ENCODE peak calls at places on chromosomes 6 and 20, in seven cellular contexts. T, L, B, G, C, O and K are unnamed samples. For H3K4me1 and H3K27me3, the result is how much of the 10 kb centered on the place peaks cover.

GRCh38 chr6:140043762-140044378 is 669.4 kb upstream of the CITED2 start:
- DNase-seq in T (no peak), L (no peak), B (no peak), G (no peak), C (no peak), O (no peak), K (no peak)

GRCh38 chr6:141580988-141581387 is 551.7 kb upstream of the GJE1 start:
- DNase-seq in T (no peak), L (no peak), B (no peak), G (no peak), C (no peak), O (no peak), K (no peak)

GRCh38 chr6:167506443-167507231 is 181.8 kb downstream of the TTLL2 start:
- DNase-seq in T (no peak), L (no peak), B (no peak), G (no peak), C (no peak), O (no peak), K (no peak)

GRCh38 chr6:116975600-116975999 is 98.6 kb downstream of the RFX6 start:
- DNase-seq in T (no peak), L (peak), B (no peak), G (no peak), C (no peak), O (no peak), K (no peak)

GRCh38 chr6:133761706-133762105 is 127.2 kb upstream of the TCF21 start:
- DNase-seq in T (no peak), L (no peak), B (no peak), G (no peak), C (no peak), O (no peak), K (no peak)

GRCh38 chr6:24640166-24640565 is 5.8 kb downstream of the KIAA0319 start:
- DNase-seq in T (no peak), L (no peak), B (no peak), G (no peak), C (no peak), O (no peak), K (no peak)

GRCh38 chr20:54397292-54398155 is 77.9 kb upstream of the DOK5 start:
- DNase-seq in T (no peak), L (no peak), B (no peak), G (no peak), C (no peak), O (no peak), K (no peak)

GRCh38 chr6:83215131-83216047 is 22.2 kb downstream of the RWDD2A start:
- DNase-seq in T (no peak), L (peak), B (no peak), G (peak), C (no peak), O (peak), K (no peak)

GRCh38 chr20:47735412-47736400 is 49.6 kb downstream of the SULF2 start:
- DNase-seq in T (peak), L (peak), B (no peak), G (no peak), C (no peak), O (no peak), K (no peak)

GRCh38 chr20:39429716-39430115 is 467.6 kb downstream of the DHX35 start:
- DNase-seq in T (no peak), L (no peak), B (no peak), G (peak), C (no peak), O (no peak), K (no peak)

DNA sequence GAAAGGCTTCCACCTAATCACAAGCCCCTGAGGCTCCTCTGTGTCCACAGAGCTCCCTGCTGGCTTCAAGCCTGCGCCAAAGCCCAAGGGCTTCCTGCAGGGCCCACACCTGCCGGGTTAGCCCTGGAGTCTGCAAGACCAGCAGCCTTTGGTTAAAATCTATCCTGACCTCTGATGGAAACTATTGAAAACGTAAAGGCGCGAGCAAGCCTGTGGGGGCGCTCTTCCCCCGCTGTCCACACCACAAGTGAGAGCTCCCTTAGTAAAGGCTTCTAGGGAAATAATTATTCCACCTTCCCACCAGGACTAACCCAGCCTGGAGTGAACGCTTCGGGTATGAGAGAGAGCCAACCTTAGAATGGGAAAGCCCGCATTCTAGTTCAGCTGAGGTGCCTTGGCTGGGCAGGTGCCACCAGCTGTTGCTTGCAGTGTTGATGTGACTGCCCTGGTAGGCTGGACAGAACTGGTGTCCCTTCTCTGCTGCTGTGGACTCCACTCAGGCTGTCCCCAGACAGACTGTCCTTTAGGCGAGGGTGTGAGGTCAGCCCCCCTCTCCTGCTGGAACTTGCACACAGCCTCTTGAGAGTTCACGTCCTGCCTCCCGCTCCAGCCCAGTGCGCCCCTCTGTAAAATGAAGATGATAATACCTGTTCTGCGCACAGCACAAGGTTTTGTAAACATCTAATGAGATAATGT is 68.7 kb downstream of the SYTL3 start:
- DNase-seq in T (peak), L (no peak), B (no peak), G (peak), C (no peak), O (no peak), K (no peak)
- H3K4me1 ChIP-seq in T (under half), L (under half), B (under half), G (under half), C (half or more), O (under half), K (under half)

GRCh38 chr6:88114838-88115237 is 51.3 kb downstream of the CNR1 start:
- DNase-seq in T (no peak), L (no peak), B (no peak), G (no peak), C (no peak), O (no peak), K (no peak)

GRCh38 chr6:88115307-88115706 is 50.8 kb downstream of the CNR1 start:
- DNase-seq in T (no peak), L (no peak), B (no peak), G (no peak), C (no peak), O (no peak), K (no peak)

GRCh38 chr6:88120635-88121034 is 45.5 kb downstream of the CNR1 start:
- DNase-seq in T (no peak), L (no peak), B (no peak), G (no peak), C (no peak), O (no peak), K (no peak)

GRCh38 chr6:88124925-88125557 is 41.1 kb downstream of the CNR1 start:
- DNase-seq in T (no peak), L (no peak), B (no peak), G (no peak), C (no peak), O (no peak), K (no peak)

DNA sequence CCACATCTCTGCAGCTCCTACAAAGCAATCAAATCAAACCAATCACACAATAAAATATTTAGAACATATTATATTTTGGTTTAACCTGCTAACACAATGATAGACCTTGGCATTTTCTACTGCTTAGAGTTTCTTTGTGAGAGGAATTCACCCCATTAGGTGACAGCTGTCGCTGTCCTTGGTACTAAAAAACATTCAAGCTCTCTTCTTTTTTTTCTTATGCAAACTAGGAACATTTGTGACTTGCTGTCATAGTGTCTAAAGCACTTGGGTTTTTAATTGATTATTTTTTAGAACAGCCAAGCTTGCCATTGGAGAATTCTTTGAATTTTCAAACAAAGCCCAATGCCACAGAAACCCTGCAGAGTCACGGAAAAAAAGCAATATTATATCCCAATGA is 46.4 kb downstream of the CNR1 start:
- DNase-seq in T (no peak), L (no peak), B (no peak), G (peak), C (no peak), O (peak), K (no peak)
- H3K27me3 ChIP-seq in T (under half), L (under half), B (under half), G (under half), C (under half), O (under half), K (under half)

DNA sequence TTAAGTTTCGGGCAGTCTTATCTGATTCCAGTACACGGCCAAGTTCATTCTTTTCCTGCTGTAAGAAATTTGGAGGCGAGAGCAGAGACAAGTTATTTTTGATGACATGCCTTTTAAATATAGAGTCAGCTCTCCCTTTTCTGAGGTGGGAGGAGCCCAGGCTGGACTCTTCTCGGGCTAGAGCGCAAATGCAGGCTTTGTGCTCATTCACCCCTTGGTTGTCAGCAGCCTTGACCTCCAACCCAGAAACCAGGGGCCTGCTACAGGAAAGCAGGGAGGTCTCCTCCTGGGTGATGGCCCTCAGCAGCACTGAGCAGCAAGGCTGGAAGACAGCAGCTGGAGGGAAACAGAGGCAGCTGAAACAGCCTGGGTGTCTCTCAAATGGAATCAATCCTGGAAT is 28.0 kb upstream of the ECI2 start:
- DNase-seq in T (no peak), L (no peak), B (no peak), G (no peak), C (no peak), O (no peak), K (no peak)
- H3K4me1 ChIP-seq in T (under half), L (under half), B (under half), G (under half), C (under half), O (under half), K (under half)

GRCh38 chr6:34082816-34083215 is 63.1 kb downstream of the GRM4 start:
- DNase-seq in T (no peak), L (no peak), B (no peak), G (peak), C (no peak), O (no peak), K (no peak)

GRCh38 chr6:34084591-34085280 is 61.2 kb downstream of the GRM4 start:
- DNase-seq in T (no peak), L (no peak), B (no peak), G (no peak), C (no peak), O (no peak), K (no peak)

GRCh38 chr6:34085453-34086170 is 60.3 kb downstream of the GRM4 start:
- DNase-seq in T (no peak), L (no peak), B (no peak), G (no peak), C (no peak), O (no peak), K (no peak)

GRCh38 chr6:34082348-34082747 is 63.5 kb downstream of the GRM4 start:
- DNase-seq in T (no peak), L (no peak), B (no peak), G (no peak), C (no peak), O (no peak), K (no peak)

DNA sequence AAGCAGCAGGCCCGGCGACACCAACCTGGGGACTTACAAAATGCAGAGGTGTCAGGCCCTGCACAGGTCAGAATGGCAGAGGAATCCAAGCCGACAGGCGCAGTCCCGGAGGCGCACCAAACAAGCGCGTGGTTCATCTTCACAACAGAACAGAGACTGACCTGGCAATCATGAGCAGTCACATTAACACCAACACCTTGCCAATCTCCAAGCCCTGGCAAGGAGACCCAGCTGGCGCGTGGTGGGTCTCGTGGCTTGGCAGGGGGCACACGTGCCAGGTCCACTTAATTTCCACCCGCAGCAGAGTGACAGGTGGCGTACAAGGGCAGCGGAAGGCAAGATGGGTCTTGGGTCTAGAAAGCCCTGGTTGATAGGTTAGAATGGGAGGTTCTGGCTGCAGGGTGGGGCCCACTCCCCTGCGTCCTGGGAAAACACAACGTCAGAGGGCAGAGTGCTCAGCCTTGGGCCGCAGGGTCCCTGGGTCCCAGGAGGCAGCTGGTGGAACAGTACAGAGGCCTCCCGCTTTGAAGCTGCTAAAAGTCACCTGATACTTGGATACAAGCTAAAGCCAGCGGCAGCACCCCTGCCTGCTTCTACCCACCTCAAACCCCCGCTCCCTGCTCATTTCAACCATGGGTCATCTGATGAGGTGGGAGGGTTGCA is 62.5 kb downstream of the GRM4 start:
- DNase-seq in T (no peak), L (peak), B (no peak), G (no peak), C (no peak), O (no peak), K (no peak)
- H3K27me3 ChIP-seq in T (under half), L (under half), B (under half), G (under half), C (half or more), O (under half), K (under half)

GRCh38 chr6:112087916-112088315 is 525 bp downstream of the FAM229B start:
- DNase-seq in T (no peak), L (no peak), B (no peak), G (no peak), C (no peak), O (no peak), K (no peak)
- H3K4me1 ChIP-seq in T (under half), L (under half), B (under half), G (under half), C (under half), O (under half), K (under half)

GRCh38 chr20:942611-943010 is 26.5 kb upstream of the ANGPT4 start:
- DNase-seq in T (no peak), L (no peak), B (no peak), G (no peak), C (no peak), O (no peak), K (no peak)

GRCh38 chr20:944774-945410 is 28.8 kb upstream of the ANGPT4 start:
- DNase-seq in T (no peak), L (no peak), B (no peak), G (peak), C (no peak), O (no peak), K (no peak)

GRCh38 chr20:946826-947225 is 30.7 kb upstream of the ANGPT4 start:
- DNase-seq in T (no peak), L (no peak), B (no peak), G (no peak), C (no peak), O (no peak), K (no peak)

GRCh38 chr20:945841-946240 is 29.7 kb upstream of the ANGPT4 start:
- DNase-seq in T (no peak), L (no peak), B (no peak), G (no peak), C (no peak), O (no peak), K (no peak)

DNA sequence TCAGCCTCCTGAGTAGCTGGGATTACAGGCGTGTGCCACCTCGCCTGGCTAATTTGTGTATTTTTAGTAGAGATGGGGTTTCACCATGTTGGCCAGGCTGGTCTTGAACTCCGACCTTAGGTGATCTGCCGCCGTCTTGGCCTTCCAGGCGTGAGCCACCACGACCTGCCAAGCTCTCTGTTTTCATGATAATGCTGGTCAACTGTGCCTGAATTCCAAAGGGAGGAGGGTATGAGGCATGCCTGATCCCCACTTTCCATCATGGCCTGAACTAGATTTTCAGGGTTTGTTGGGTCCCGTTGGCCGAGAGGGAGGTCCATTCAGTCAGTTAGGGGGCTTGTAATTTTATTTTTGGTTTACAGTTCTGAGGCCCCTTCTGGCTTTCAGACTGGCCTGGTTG is 28.0 kb upstream of the ANGPT4 start:
- DNase-seq in T (no peak), L (no peak), B (no peak), G (peak), C (no peak), O (no peak), K (no peak)
- H3K27me3 ChIP-seq in T (under half), L (under half), B (under half), G (under half), C (half or more), O (under half), K (under half)

DNA sequence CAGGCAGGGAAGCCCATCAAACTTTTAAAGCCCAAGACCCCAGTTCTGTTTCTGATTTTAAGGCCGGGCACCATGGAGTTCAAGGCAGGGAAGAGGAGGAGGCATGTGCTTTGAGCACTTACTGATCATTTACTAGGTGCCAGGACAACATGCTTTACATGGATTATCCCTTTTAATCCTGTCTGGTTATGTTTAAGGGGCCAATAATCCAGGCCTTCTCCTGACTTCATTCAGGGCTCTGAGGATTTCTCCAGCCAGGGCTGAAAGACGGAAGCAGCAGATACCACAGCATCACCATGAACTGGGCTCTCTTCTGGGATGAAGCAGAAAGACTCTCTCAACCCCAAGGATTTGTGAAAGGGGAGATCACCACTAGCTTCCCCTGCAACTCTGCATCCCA is 4.1 kb downstream of the CCND3 start:
- DNase-seq in T (no peak), L (no peak), B (no peak), G (no peak), C (no peak), O (no peak), K (no peak)
- H3K4me1 ChIP-seq in T (half or more), L (under half), B (under half), G (under half), C (under half), O (under half), K (under half)

GRCh38 chr6:3220366-3220765 is 7.1 kb downstream of the TUBB2B start:
- DNase-seq in T (no peak), L (no peak), B (no peak), G (no peak), C (no peak), O (no peak), K (no peak)
- H3K27me3 ChIP-seq in T (half or more), L (under half), B (under half), G (under half), C (under half), O (under half), K (under half)

GRCh38 chr20:59007758-59008511 is 881 bp upstream of the CTSZ start:
- DNase-seq in T (peak), L (no peak), B (peak), G (peak), C (no peak), O (no peak), K (peak)
- H3K4me1 ChIP-seq in T (under half), L (under half), B (under half), G (under half), C (half or more), O (under half), K (under half)

GRCh38 chr20:10218536-10219451 is at the start of gene SNAP25:
- DNase-seq in T (no peak), L (no peak), B (peak), G (peak), C (no peak), O (no peak), K (peak)
- H3K27me3 ChIP-seq in T (half or more), L (under half), B (under half), G (under half), C (under half), O (under half), K (under half)